ENCODE peak calls at places on chromosomes 7 and 10, in four cellular contexts. A is upper lobe of left lung, N is HL-60, H is transverse colon. W is an unnamed sample.

GRCh38 chr10:82397859-82398258 is 522.9 kb downstream of the NRG3 start:
- DNase-seq in A (no peak), N (no peak), H (no peak), W (no peak)

GRCh38 chr7:64098-64521 is 128.3 kb upstream of the FAM20C start:
- DNase-seq in A (no peak), N (no peak), H (peak; percentile 53), W (no peak)

GRCh38 chr7:50558380-50559051 is 6.7 kb downstream of the DDC start:
- DNase-seq in A (no peak), N (no peak), H (no peak), W (no peak)

GRCh38 chr10:17607603-17608332 is 9.4 kb downstream of the HACD1 start:
- DNase-seq in A (no peak), N (peak; percentile 1), H (no peak), W (no peak)

GRCh38 chr7:110186334-110186733 is 904.6 kb upstream of the LRRN3 start:
- DNase-seq in A (no peak), N (no peak), H (no peak), W (no peak)

GRCh38 chr10:30398193-30398592 is 35.8 kb upstream of the MAP3K8 start:
- DNase-seq in A (no peak), N (no peak), H (no peak), W (no peak)

GRCh38 chr10:117362313-117362712 is 12.9 kb downstream of the PDZD8 start:
- DNase-seq in A (no peak), N (no peak), H (no peak), W (no peak)

GRCh38 chr7:94384315-94384714 is 10.4 kb upstream of the COL1A2 start:
- DNase-seq in A (no peak), N (no peak), H (no peak), W (no peak)

GRCh38 chr7:157507987-157508386 is 171.2 kb downstream of the DNAJB6 start:
- DNase-seq in A (no peak), N (no peak), H (no peak), W (no peak)

GRCh38 chr7:35869810-35870209 is 69.0 kb downstream of the SEPTIN7 start:
- DNase-seq in A (no peak), N (no peak), H (no peak), W (no peak)

DNA sequence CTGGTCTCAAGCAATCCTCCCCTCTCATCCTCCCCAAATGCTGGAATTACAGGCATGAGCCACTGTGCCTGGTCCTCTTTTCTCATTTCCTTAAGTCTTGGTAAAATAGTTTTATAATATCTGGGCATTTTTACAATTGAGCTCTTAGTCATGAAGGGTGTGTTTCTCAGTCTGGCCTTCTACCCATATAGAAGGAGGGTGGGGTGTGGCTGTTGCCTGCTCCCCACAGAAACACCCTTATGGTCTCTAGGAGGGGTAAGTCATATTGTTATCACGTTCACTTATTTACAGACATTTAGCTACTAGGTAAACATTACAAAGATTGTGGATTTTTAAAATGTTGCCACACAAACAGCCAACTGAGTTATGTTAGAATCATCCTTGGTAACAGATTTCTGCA is 6.7 kb upstream of the OTUD1 start:
- DNase-seq in A (no peak), N (no peak), H (peak; percentile 46), W (no peak)
- H3K27ac ChIP-seq in A (peak overlapping the region; percentile 52), N (peak overlapping the region; percentile 19), H (peak overlapping the region; percentile 72), W (no peak overlapping the region)

DNA sequence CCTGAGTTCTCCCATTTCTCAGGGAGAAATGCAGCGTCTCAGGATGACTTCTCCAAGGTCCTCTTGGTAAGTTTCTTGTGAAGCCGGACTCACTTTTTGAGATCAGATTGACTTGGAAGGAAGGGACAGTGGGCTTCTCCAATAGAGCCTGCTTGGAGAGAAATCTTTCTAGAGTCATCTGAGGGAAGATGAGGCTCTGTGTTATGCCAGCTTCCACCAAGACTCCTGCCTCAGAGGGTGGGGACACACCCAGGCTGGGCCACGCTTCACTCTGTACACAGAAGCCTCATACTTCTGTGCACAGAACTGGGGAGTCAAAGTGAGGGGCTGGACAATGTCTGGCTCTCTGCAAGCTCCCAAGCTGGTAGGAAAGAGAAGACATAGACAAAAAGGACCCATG is 5.5 kb downstream of the C10orf105 start:
- DNase-seq in A (no peak), N (no peak), H (no peak), W (no peak)
- H3K4me3 ChIP-seq in A (peak overlapping the region; percentile 1), N (peak overlapping the region; percentile 8), H (no peak overlapping the region), W (no peak overlapping the region)

GRCh38 chr10:26859241-26860025 is 1.3 kb downstream of the ABI1 start:
- DNase-seq in A (no peak), N (no peak), H (no peak), W (no peak)

GRCh38 chr10:26860542-26861325 is at the start of gene ABI1:
- DNase-seq in A (peak; percentile 98), N (peak; percentile 84), H (peak; percentile 98), W (peak; percentile 99)

GRCh38 chr10:26858707-26859034 is 2.1 kb downstream of the ABI1 start:
- DNase-seq in A (no peak), N (no peak), H (no peak), W (no peak)

GRCh38 chr10:26861326-26861998 is 704 bp upstream of the ABI1 start:
- DNase-seq in A (no peak), N (no peak), H (no peak), W (no peak)

DNA sequence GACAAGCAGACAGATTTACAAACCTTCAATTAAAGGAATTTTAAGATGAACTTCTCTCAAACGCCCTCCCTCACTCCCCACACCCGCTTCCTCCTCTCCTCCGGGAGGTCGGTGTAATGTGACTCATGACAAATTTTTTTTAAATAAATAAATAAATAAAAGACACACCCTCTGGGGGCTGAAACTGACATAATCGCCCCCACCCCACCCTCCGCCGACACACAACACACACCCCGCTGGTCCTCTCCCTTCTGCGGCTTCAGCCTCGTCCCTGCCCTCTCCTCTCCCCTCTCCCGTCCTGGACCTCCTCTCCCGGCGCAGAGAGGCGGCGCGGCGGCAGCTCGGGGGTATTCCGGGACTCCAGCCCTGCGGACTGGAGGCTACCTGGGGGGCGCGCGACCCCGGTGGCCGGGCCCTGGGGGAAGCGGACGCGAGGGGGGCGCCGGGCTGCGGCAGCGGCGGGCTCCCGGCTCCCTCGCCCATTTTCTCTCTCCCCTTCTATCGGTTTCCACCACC is 674 bp downstream of the ABI1 start:
- DNase-seq in A (peak; percentile 73), N (no peak), H (peak; percentile 56), W (peak; percentile 92)
- TF ChIP-seq POLR2AphosphoS5 in A (no peak), N (no peak), H (peak; percentile 8), W (peak; percentile 44)

DNA sequence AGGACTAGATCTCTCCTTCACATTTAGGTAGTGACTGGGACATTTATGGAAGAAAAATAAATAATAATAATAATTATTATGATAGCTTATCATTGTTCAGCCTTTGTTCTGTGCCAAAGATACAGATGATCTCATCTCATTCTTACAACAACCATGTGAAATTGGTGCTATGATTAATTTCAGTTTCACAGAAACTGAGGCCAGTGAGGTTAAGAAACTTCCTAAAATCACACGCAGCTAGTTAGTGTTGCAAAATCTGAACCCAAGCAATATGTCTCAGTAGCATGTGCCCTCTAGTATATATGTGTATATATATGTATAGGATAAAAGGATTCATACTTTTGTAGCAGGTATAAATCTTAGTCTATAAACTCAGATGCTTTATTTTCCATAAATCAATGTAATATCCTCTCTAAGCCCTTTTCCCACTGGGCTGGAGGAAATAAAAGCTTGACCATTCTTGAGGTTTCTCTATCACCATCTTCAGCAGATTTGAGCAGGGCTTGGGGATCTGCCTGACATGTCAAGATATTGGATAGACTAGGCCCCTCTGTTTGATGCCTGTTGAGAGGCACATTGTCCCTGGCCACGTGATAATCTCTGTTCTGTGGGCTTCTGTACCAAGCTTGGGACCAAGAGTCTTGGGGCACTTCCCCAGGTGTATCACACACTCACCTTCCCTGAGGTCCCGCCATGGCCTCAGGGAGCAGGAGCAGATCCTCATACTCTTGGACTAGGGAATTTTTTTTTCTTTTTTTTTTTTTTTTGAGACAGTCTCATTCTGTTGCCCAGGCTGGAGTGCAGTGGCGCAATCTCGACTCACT is 172.6 kb upstream of the NRP1 start:
- DNase-seq in A (no peak), N (peak; percentile 63), H (no peak), W (no peak)
- H3K27ac ChIP-seq in A (no peak overlapping the region), N (no peak overlapping the region), H (no peak overlapping the region), W (peak overlapping the region; percentile 3)

DNA sequence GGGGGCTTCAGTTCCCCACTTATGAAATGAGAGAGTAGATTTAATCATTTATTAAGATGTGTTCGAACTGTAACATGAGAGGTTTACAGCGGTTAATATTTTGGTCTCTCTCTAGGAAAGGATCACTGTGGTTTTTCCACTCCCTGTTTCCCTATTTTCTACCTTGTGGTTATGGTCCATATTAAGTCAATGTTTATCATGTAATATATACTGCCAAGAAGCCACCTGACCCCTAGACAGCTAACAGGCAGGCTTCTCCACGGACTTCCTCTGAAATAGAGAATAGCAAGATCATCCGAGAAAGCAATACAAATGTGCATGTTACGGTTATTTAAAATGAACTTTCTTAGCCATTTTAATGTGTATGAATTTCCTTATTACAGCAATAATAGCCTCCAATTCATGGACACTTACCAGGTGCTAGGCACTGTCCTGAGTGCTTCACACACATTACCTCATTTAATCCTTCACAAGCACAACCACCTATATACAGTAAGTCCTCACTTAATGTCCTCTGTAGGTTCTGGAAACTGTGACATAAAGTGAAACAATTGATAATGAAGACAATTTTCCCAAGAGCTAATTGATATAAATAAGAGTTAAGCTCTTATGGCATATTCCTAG is 835 bp upstream of the COL28A1 start:
- DNase-seq in A (no peak), N (no peak), H (no peak), W (no peak)
- H3K4me3 ChIP-seq in A (no peak overlapping the region), N (no peak overlapping the region), H (no peak overlapping the region), W (no peak overlapping the region)

GRCh38 chr10:13348216-13349017 is at the start of gene SEPHS1:
- DNase-seq in A (peak; percentile 74), N (peak; percentile 49), H (peak; percentile 78), W (no peak)

GRCh38 chr10:13352519-13352918 is 4.4 kb upstream of the SEPHS1 start:
- DNase-seq in A (no peak), N (no peak), H (no peak), W (no peak)

GRCh38 chr10:13347235-13348156 is 597 bp downstream of the SEPHS1 start:
- DNase-seq in A (peak; percentile 81), N (no peak), H (peak; percentile 87), W (no peak)

GRCh38 chr10:13351340-13351915 is 3.3 kb upstream of the SEPHS1 start:
- DNase-seq in A (no peak), N (no peak), H (no peak), W (no peak)

GRCh38 chr10:13349776-13350274 is 1.7 kb upstream of the SEPHS1 start:
- DNase-seq in A (peak; percentile 74), N (no peak), H (peak; percentile 76), W (no peak)
- TF ChIP-seq POLR2AphosphoS5 in A (no peak), N (no peak), H (peak; percentile 24), W (peak; percentile 33)

GRCh38 chr7:129390314-129390713 is 43.9 kb upstream of the STRIP2 start:
- DNase-seq in A (no peak), N (no peak), H (no peak), W (no peak)
- H3K27ac ChIP-seq in A (no peak overlapping the region), N (no peak overlapping the region), H (no peak overlapping the region), W (no peak overlapping the region)

DNA sequence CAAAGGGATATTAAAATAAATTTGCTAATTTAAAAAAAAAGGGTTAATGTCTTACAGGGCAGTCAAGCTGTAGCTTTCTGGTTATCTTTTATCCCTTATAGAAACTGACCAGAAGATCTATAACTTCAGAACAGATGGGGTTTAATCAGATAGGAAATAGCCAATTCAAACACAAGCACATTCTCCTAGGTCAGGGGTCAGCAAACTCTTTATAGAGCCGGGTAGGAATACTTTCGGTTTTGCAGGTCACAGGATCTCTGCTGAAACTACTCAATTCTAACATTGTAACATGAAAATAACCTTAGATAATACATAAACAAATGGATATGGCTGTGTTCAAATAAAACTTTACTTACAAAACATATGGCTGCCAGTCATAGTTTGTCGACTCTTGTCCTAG is 479.8 kb downstream of the ADRA2A start:
- DNase-seq in A (no peak), N (no peak), H (no peak), W (no peak)
- H3K4me3 ChIP-seq in A (no peak overlapping the region), N (no peak overlapping the region), H (no peak overlapping the region), W (no peak overlapping the region)

W was measured in esophagus muscularis mucosa.